ENCODE peak calls at places on chromosomes 6 and 20, in eight cellular contexts. N is left lung; H is CD8-positive, alpha-beta T cell; U is uterus; S is Peyer's patch; R is prostate gland; W is pancreas; Q is breast epithelium. I is an unnamed sample.

GRCh38 chr20:32052792-32053362 is 835 bp downstream of the HCK start:
- DNase-seq in S (peak), H (no peak), Q (no peak), W (no peak), U (no peak), N (peak), R (no peak), I (peak)

GRCh38 chr20:3864518-3864917 is 17.9 kb downstream of the MAVS start:
- DNase-seq in H (no peak), W (no peak), R (no peak), N (no peak), U (peak), S (no peak), Q (no peak), I (no peak)

GRCh38 chr6:15107644-15108382 is 138.1 kb upstream of the JARID2 start:
- DNase-seq in N (no peak), Q (no peak), U (no peak), W (no peak), R (no peak), S (no peak), H (no peak), I (no peak)

GRCh38 chr6:15378272-15378671 is 132.4 kb downstream of the JARID2 start:
- DNase-seq in Q (no peak), H (no peak), R (no peak), N (no peak), S (no peak), U (no peak), W (no peak), I (no peak)

GRCh38 chr6:28443112-28443773 is at the start of gene ZSCAN23:
- DNase-seq in S (peak), H (peak), W (peak), R (peak), N (peak), Q (peak), U (peak), I (no peak)

GRCh38 chr6:157770946-157771345 is 52.1 kb upstream of the SNX9 start:
- DNase-seq in H (no peak), S (no peak), W (no peak), R (no peak), U (no peak), N (no peak), Q (no peak), I (no peak)

GRCh38 chr6:54493138-54493537 is 184.9 kb downstream of the TINAG start:
- DNase-seq in U (no peak), Q (no peak), H (no peak), N (no peak), S (no peak), W (no peak), R (no peak), I (no peak)

GRCh38 chr6:89281779-89282246 is 33.3 kb downstream of the GABRR2 start:
- DNase-seq in N (no peak), W (no peak), S (peak), H (peak), R (no peak), Q (no peak), U (no peak), I (no peak)

GRCh38 chr6:150987371-150987828 is 121.9 kb downstream of the MTHFD1L start:
- DNase-seq in W (no peak), N (no peak), H (peak), U (no peak), S (no peak), R (no peak), Q (no peak), I (no peak)

GRCh38 chr6:168699631-168700315 is 258.8 kb downstream of the SMOC2 start:
- DNase-seq in U (peak), H (no peak), R (peak), N (no peak), S (no peak), W (no peak), Q (no peak), I (no peak)

GRCh38 chr20:49729780-49730179 is 16.1 kb upstream of the B4GALT5 start:
- DNase-seq in H (no peak), W (no peak), S (no peak), R (no peak), N (no peak), U (no peak), Q (no peak), I (no peak)

GRCh38 chr6:6676910-6677441 is 88.5 kb downstream of the LY86 start:
- DNase-seq in H (peak), N (peak), U (peak), S (peak), R (peak), W (peak), Q (peak), I (peak)

GRCh38 chr20:45432294-45432693 is 16.4 kb downstream of the PIGT start:
- DNase-seq in W (no peak), Q (no peak), S (peak), N (no peak), H (no peak), U (no peak), R (no peak), I (no peak)

GRCh38 chr20:63102720-63103375 is 96.1 kb upstream of the BHLHE23 start:
- DNase-seq in N (peak), R (no peak), U (peak), W (no peak), S (peak), Q (no peak), H (peak), I (peak)

GRCh38 chr20:59123011-59123676 is 40.5 kb upstream of the ZNF831 start:
- DNase-seq in S (peak), R (no peak), Q (no peak), W (no peak), U (no peak), H (no peak), N (no peak), I (no peak)

GRCh38 chr20:35299780-35300179 is 7.6 kb upstream of the FAM83C start:
- DNase-seq in R (no peak), N (no peak), U (no peak), H (no peak), Q (no peak), S (no peak), W (no peak), I (no peak)

GRCh38 chr20:62957136-62958117 is 4.9 kb downstream of the SLC17A9 start:
- DNase-seq in W (no peak), N (no peak), Q (no peak), H (no peak), R (no peak), S (no peak), U (no peak), I (no peak)

DNA sequence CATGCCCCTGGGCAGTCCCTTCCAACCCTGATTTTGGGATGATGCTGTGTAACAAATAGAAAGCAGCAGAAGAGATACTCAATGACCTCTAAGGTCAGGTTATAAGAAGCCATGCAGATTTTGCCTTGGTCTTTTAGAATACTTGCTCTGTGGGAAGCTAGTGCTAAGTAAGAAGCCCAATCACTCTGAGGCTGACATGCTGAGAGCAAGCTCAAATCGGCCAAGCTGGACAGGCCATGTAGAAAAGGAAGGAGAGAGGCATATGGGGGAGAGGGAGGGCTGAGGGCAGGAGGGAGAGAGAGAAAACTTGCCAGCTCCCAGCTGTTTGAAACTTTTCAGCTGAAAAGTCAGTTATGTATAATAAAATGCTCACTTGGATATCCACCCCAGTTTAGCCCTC is 1021.6 kb upstream of the MAP3K7 start:
- DNase-seq in H (no peak), W (no peak), R (no peak), N (no peak), S (no peak), U (no peak), Q (no peak), I (no peak)
- H3K27ac ChIP-seq in H (no peak), W (no peak), R (no peak), N (no peak), S (no peak), U (no peak), Q (no peak), I (no peak)

GRCh38 chr6:30843611-30843998 is 40.7 kb upstream of the DDR1 start:
- DNase-seq in W (no peak), Q (no peak), R (no peak), H (no peak), S (no peak), U (no peak), N (no peak), I (no peak)

GRCh38 chr6:30842754-30843610 is 41.3 kb upstream of the DDR1 start:
- DNase-seq in S (no peak), N (no peak), U (no peak), Q (no peak), H (no peak), W (no peak), R (no peak), I (no peak)

GRCh38 chr6:30845183-30845582 is 39.1 kb upstream of the DDR1 start:
- DNase-seq in Q (no peak), S (peak), U (no peak), H (no peak), R (no peak), W (no peak), N (no peak), I (no peak)

GRCh38 chr6:30841644-30842504 is 42.4 kb upstream of the DDR1 start:
- DNase-seq in H (no peak), N (no peak), S (no peak), W (no peak), U (no peak), Q (no peak), R (no peak), I (no peak)

DNA sequence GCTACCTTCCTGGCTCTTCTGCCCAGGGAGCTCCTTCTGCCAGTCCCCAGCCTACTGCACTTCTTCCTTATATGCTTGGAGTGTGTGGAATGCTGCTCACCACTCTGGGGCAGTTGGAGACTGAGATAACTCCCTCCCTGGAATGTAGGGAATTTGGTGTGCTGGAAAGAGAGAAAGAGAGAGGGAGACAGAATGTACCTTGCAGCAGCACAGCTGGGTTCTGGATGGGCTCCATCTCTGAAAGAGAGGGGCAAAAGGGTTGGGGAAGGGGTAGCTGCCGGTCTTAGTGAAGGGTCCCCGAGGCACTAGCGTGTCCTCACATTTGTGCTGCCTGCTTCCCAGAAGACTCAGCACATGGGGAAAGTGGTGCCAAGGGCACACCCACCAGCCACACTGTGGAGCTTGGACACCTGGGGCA is 40.2 kb upstream of the DDR1 start:
- DNase-seq in Q (no peak), H (no peak), U (no peak), W (no peak), S (no peak), N (no peak), R (no peak), I (no peak)
- TF ChIP-seq CTCF in Q (no peak), H (no peak), U (no peak), W (no peak), S (no peak), N (no peak), R (no peak), I (no peak)

GRCh38 chr6:125968493-125968892 is 11.9 kb downstream of the HINT3 start:
- DNase-seq in Q (no peak), R (no peak), N (no peak), U (no peak), H (no peak), W (no peak), S (no peak), I (no peak)

GRCh38 chr6:125979101-125979500 is 7.2 kb upstream of the TRMT11 start:
- DNase-seq in R (no peak), W (no peak), S (no peak), Q (no peak), N (no peak), U (no peak), H (no peak), I (no peak)

GRCh38 chr6:125970760-125971159 is 14.2 kb downstream of the HINT3 start:
- DNase-seq in U (no peak), S (no peak), Q (no peak), H (no peak), R (no peak), N (no peak), W (no peak), I (no peak)

GRCh38 chr6:125974214-125974866 is 12.0 kb upstream of the TRMT11 start:
- DNase-seq in H (no peak), S (no peak), Q (no peak), U (no peak), N (no peak), W (no peak), R (no peak), I (no peak)
- H3K27ac ChIP-seq in H (no peak), S (no peak), Q (no peak), U (no peak), N (no peak), W (no peak), R (no peak), I (no peak)

DNA sequence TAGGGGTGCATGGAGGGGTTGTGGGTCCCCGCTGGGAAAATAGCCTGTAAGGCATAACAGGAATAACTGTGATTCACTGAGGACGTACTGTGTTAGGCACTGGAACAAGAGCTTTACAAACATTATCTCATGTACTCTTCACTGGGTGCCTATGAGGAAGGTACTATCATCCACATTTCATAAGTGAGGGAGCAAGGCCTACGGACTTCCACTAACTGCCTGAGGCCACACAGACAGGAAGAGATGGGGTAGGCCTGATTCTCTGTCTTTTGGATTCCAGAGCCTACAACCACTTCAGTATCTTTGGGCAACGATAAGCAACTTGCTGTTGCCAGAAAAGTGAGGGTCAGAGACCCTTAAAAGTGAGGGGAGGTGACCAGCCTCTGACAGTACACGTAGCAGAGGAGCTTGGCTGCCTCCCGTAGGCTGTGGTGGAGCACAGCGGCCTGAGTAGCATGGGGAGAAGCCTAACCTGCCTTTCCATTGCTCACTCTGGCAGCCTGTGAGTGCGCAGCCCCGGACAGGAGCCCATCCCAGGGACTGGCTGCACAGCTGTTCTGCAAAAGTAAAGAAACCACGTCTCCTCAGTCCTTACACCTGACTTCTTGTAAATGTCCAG is 30.4 kb downstream of the PSMB1 start:
- DNase-seq in N (no peak), R (no peak), H (no peak), Q (no peak), S (no peak), U (no peak), W (no peak), I (no peak)
- TF ChIP-seq CTCF in N (no peak), R (no peak), H (no peak), Q (no peak), S (no peak), U (no peak), W (no peak), I (no peak)

GRCh38 chr20:37914672-37915433 is 11.9 kb downstream of the VSTM2L start:
- DNase-seq in N (no peak), H (peak), U (no peak), W (no peak), Q (no peak), R (no peak), S (no peak), I (no peak)

GRCh38 chr20:37915800-37916570 is 13.1 kb downstream of the VSTM2L start:
- DNase-seq in S (no peak), N (no peak), Q (no peak), H (no peak), R (no peak), W (no peak), U (peak), I (no peak)

GRCh38 chr20:37914367-37914671 is 11.4 kb downstream of the VSTM2L start:
- DNase-seq in N (no peak), U (no peak), H (no peak), S (no peak), Q (no peak), W (no peak), R (no peak), I (no peak)

GRCh38 chr20:37913563-37914366 is 10.8 kb downstream of the VSTM2L start:
- DNase-seq in N (no peak), R (no peak), H (no peak), U (no peak), Q (no peak), S (no peak), W (no peak), I (no peak)

GRCh38 chr20:37915434-37915787 is 12.5 kb downstream of the VSTM2L start:
- DNase-seq in N (no peak), R (no peak), U (no peak), H (no peak), S (no peak), Q (no peak), W (no peak), I (no peak)
- H3K27ac ChIP-seq in N (no peak), R (no peak), U (peak), H (no peak), S (no peak), Q (no peak), W (no peak), I (no peak)

GRCh38 chr20:51678041-51678697 is 90.0 kb downstream of the ATP9A start:
- DNase-seq in H (no peak), W (peak), R (peak), N (no peak), S (no peak), U (no peak), Q (no peak), I (no peak)
- TF ChIP-seq CTCF in H (no peak), W (no peak), R (peak), N (no peak), S (no peak), U (no peak), Q (no peak), I (no peak)

I was measured in ascending aorta.